ENCODE peak calls at places on chromosomes 6 and 20, in four cellular contexts. S is CD8-positive, alpha-beta memory T cell; U is lung; M is aorta. W is an unnamed sample.

GRCh38 chr6:89433637-89434499 is 916 bp downstream of the ANKRD6 start:
- DNase-seq in S (peak; percentile 9), U (peak; percentile 77), M (peak; percentile 76), W (no peak)

GRCh38 chr6:28944412-28945006 is 20.7 kb upstream of the TRIM27 start:
- DNase-seq in S (peak; percentile 27), U (peak; percentile 68), M (no peak), W (no peak)

GRCh38 chr6:113352029-113352801 is 504.9 kb upstream of the MARCKS start:
- DNase-seq in S (no peak), U (no peak), M (no peak), W (no peak)

GRCh38 chr20:17657079-17657825 is 24.8 kb downstream of the RRBP1 start:
- DNase-seq in S (no peak), U (no peak), M (peak; percentile 70), W (peak; percentile 31)

GRCh38 chr20:47854687-47855212 is 69.5 kb upstream of the SULF2 start:
- DNase-seq in S (no peak), U (no peak), M (no peak), W (no peak)

GRCh38 chr6:165002866-165003265 is 306.5 kb downstream of the C6orf118 start:
- DNase-seq in S (no peak), U (no peak), M (no peak), W (no peak)

GRCh38 chr6:35729349-35729678 is 7.5 kb upstream of the ARMC12 start:
- DNase-seq in S (no peak), U (no peak), M (no peak), W (peak; percentile 31)

GRCh38 chr6:54135665-54136370 is 24.6 kb downstream of the MLIP start:
- DNase-seq in S (no peak), U (no peak), M (no peak), W (peak; percentile 49)

GRCh38 chr6:142444388-142444787 is 142.6 kb downstream of the ADGRG6 start:
- DNase-seq in S (no peak), U (no peak), M (no peak), W (no peak)
- H3K27ac ChIP-seq in S (no peak overlapping the region), U (no peak overlapping the region), M (no peak overlapping the region), W (no peak overlapping the region)

DNA sequence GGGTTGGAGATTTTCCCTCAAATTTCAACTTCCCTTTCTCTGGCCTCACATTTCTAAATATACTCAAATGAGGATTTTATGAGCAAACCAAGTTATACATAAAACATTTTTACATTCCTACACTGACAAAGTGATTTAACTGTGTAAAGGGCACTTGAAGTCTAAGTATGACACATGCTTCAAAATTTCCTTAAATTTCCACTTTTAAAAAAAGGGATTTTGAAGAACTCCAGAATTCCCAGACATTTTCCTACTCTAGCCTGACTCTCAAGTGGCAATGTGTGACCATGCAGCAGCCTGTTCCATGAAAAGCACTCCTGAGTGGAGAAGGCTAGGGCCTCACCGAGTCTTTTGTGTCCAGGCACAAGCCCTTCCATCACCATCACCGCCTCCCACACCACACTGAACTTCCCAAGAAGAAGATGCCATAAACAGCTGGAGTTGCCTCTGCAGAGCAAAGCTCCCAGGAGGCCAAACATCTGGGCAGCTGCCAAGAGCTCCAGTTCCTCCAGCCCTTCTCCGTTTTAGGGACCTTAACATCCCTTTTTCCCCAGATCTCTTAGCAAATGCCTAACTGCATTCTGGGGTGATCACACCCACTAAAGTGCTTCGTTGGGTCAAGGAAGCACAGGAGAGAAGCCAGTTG is 68.9 kb downstream of the NCR2 start:
- DNase-seq in S (no peak), U (no peak), M (no peak), W (no peak)
- H3K27me3 ChIP-seq in S (no peaks in the 10 kb centered on the region), U (no peaks in the 10 kb centered on the region), M (no peaks in the 10 kb centered on the region), W (peaks cover 3% of the 10 kb centered on the region)

GRCh38 chr6:166411721-166412151 is 29.0 kb upstream of the MPC1 start:
- DNase-seq in S (no peak), U (no peak), M (no peak), W (no peak)

GRCh38 chr6:166411271-166411670 is 28.5 kb upstream of the MPC1 start:
- DNase-seq in S (no peak), U (no peak), M (no peak), W (no peak)

GRCh38 chr6:166410426-166410935 is 27.7 kb upstream of the MPC1 start:
- DNase-seq in S (no peak), U (no peak), M (no peak), W (no peak)

GRCh38 chr6:166406197-166406596 is 23.5 kb upstream of the MPC1 start:
- DNase-seq in S (no peak), U (no peak), M (no peak), W (no peak)

DNA sequence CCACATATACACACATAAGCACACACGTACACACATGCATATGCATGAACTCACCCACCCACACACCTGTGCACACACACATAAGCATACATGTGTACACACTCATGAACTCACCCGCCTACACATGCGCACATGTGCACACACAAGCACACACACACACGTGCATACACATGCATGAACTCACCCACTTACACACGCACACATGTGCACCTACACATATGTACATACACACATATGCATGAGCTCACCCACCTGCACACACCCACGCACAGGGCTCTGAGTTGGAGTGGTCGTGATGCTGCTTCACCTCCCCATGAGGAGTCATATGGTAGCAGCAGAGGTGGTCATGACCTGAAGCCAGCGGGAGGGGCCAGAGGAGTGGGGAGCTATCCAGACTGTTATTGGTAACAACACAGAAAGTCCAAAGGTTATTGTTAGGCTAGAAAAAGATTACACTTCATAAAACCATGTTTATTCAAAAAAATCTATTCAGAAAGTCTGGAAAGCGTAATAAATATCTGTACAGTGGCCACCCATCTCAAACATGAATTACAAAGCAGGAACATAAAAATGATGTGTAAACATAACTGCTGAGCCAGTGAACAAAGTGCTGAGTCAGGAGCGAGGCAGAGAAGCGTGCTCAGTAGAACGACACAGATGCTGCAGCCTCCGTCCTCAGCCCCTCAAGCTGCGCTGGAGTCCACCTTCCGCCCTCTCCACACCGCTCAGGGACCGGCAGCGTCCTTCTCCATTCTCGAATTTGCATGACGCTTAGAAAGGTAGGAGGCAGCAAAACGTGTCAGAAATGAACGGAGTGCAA is 26.4 kb upstream of the MPC1 start:
- DNase-seq in S (no peak), U (no peak), M (no peak), W (no peak)
- H3K36me3 ChIP-seq in S (no peaks in the 10 kb centered on the region), U (peaks cover 31% of the 10 kb centered on the region), M (no peaks in the 10 kb centered on the region), W (no peaks in the 10 kb centered on the region)

DNA sequence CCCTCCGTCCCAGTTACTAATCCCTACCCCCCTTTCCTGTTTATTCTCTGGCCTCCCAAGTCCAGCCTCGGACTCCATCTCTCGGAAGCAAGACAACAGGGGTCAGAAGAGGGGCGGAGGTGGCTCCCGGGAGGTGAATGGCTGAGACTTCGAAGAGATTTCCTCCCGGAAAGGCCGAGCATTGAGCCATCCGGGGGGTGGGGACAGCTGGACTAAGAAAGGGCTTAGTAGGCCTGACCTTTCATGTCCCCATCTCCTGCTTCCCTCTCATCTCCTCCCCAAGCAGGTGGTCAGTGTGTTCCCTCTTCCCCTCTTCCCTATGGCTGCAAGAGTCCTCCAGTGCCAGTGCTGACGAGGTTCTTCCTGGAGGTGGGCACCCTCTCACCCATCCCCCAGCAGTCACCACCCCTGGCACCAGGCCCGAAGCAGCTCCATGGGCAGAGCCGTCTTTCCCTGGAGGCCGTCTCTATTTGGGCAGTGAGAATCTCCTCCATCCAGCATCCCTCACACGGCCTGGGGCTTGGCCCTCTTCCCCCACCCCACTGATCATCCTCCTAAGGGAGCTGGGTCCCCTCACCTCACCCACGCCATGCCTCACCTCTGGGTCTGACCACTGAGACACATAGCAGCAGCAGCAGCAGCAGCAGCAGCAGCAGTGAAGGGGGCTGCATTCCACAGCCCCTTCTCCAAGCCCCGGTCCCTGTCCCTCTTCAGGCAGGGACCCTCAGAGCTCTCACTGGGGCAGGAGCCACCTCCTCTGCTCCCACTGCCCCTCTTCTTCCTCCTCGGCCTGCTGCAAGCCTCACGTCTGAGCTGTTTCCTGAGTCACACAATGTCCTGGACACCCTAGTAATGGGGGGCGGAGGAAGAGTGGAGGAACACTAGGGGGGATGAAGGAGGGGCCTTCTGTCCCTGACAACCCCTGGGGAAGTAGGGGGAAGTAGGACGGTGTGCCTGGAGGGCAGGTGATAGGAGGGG is at the start of gene NOTCH4:
- DNase-seq in S (no peak), U (no peak), M (no peak), W (peak; percentile 55)
- H3K27ac ChIP-seq in S (no peak within 1 kb of the TSS), U (peak within 1 kb of the TSS; percentile 45), M (no peak within 1 kb of the TSS), W (no peak within 1 kb of the TSS)

GRCh38 chr6:157959451-157960227 is 22.0 kb upstream of the SYNJ2 start:
- DNase-seq in S (no peak), U (no peak), M (no peak), W (no peak)
- H3K27me3 ChIP-seq in S (no peaks in the 10 kb centered on the region), U (no peaks in the 10 kb centered on the region), M (no peaks in the 10 kb centered on the region), W (no peaks in the 10 kb centered on the region)

DNA sequence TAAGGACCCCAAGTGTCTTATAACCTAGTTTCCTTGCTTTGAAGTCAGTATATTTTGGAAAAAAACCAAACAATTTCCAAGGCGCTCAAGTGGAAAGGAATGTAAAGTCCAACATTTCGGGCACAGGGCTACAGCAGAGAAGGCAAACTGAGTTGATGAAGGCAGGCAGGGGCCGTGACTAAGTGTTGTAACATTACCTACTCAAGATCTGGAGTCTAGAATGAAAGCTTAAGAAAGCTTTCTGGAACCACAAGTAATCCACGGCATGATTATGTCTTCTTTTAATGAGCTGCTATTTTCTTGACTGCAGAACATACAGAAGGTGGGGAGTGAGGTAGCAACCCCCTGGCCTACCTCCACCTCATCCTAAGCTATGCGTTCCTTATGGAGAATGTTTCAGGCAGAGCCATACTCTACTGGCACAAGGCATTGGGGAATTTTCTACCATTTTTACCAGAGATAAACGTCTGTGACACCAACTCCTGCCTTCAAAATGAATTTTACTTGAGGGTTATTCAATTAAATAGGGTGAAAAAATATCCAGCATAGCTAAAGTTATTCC is 4.3 kb downstream of the PPP1R10 start:
- DNase-seq in S (no peak), U (no peak), M (no peak), W (no peak)
- H3K36me3 ChIP-seq in S (peaks cover 38% of the 10 kb centered on the region), U (peaks cover 19% of the 10 kb centered on the region), M (peaks cover 5% of the 10 kb centered on the region), W (peaks cover 3% of the 10 kb centered on the region)

GRCh38 chr6:27129917-27130316 is 117.6 kb upstream of the PRSS16 start:
- DNase-seq in S (no peak), U (no peak), M (no peak), W (no peak)
- H3K27ac ChIP-seq in S (peak overlapping the region; percentile 89), U (no peak overlapping the region), M (no peak overlapping the region), W (no peak overlapping the region)